ENCODE peak calls at places on chromosomes 13 and 19, in seven cellular contexts. V is Panc1, Z is HCT116, F is transverse colon, Q is endothelial cell of umbilical vein, B is upper lobe of left lung, O is spleen. G is an unnamed sample.

GRCh38 chr13:113981201-113981605 is 7.3 kb upstream of the C13orf46 start:
- DNase-seq in Q (no peak), Z (peak; percentile 78), V (no peak), F (peak; percentile 93), B (peak; percentile 91), O (peak; percentile 68), G (no peak)

GRCh38 chr19:1690570-1691307 is 38.3 kb upstream of the TCF3 start:
- DNase-seq in B (peak; percentile 89), V (no peak), O (no peak), Z (no peak), F (peak; percentile 60), Q (no peak), G (peak; percentile 90)

GRCh38 chr13:43787998-43788397 is 1.2 kb upstream of the ENOX1 start:
- DNase-seq in F (no peak), V (no peak), Z (peak; percentile 18), B (no peak), O (no peak), Q (peak; percentile 16), G (peak; percentile 63)

GRCh38 chr13:82747948-82748347 is 1134.3 kb downstream of the SLITRK1 start:
- DNase-seq in B (no peak), Q (no peak), Z (no peak), V (no peak), O (no peak), F (no peak), G (no peak)

GRCh38 chr19:3821857-3822364 is 35.7 kb upstream of the MATK start:
- DNase-seq in Q (peak; percentile 52), B (peak; percentile 97), Z (peak; percentile 40), V (no peak), O (peak; percentile 96), F (peak; percentile 79), G (peak; percentile 86)

GRCh38 chr13:113045214-113046007 is 60.2 kb upstream of the F7 start:
- DNase-seq in F (no peak), O (no peak), Q (no peak), V (no peak), B (peak; percentile 79), Z (no peak), G (no peak)

GRCh38 chr19:48090281-48090802 is 20.3 kb downstream of the PLA2G4C start:
- DNase-seq in F (no peak), V (no peak), O (no peak), B (no peak), Q (no peak), Z (no peak), G (no peak)

GRCh38 chr13:111345682-111346081 is 25.2 kb downstream of the TEX29 start:
- DNase-seq in O (no peak), V (no peak), B (peak; percentile 51), F (no peak), Z (no peak), Q (no peak), G (no peak)

GRCh38 chr13:54357284-54357933 is 1328.8 kb downstream of the OLFM4 start:
- DNase-seq in V (no peak), F (no peak), B (no peak), Z (no peak), O (no peak), Q (no peak), G (peak; percentile 34)

GRCh38 chr19:15464394-15465385 is at the start of gene RASAL3:
- DNase-seq in O (peak; percentile 92), Z (no peak), V (no peak), B (peak; percentile 53), Q (no peak), F (peak; percentile 60), G (peak; percentile 49)

GRCh38 chr13:110398564-110399507 is 91.8 kb downstream of the COL4A2 start:
- DNase-seq in F (no peak), Z (no peak), B (no peak), Q (no peak), V (no peak), O (no peak), G (no peak)

GRCh38 chr19:42655748-42656147 is 61.0 kb upstream of the CEACAM8 start:
- DNase-seq in Q (no peak), F (no peak), B (no peak), O (no peak), Z (no peak), V (no peak), G (no peak)

GRCh38 chr19:35013047-35013819 is 13.1 kb downstream of the GRAMD1A start:
- DNase-seq in B (peak; percentile 90), Z (no peak), Q (peak; percentile 75), O (peak; percentile 94), V (peak; percentile 32), F (peak; percentile 77), G (peak; percentile 87)

GRCh38 chr13:73421310-73421912 is 362.6 kb downstream of the KLF5 start:
- DNase-seq in O (no peak), F (peak; percentile 68), Z (peak; percentile 92), Q (no peak), V (no peak), B (no peak), G (no peak)

GRCh38 chr13:97116754-97117153 is 105.4 kb upstream of the MBNL2 start:
- DNase-seq in F (no peak), O (no peak), B (no peak), V (no peak), Q (peak; percentile 69), Z (no peak), G (peak; percentile 27)

GRCh38 chr13:28606466-28606865 is 52.5 kb upstream of the POMP start:
- DNase-seq in B (no peak), Z (no peak), Q (no peak), O (no peak), V (no peak), F (no peak), G (no peak)

GRCh38 chr13:48975101-48975925 is at the start of gene FNDC3A:
- DNase-seq in Q (peak; percentile 69), B (no peak), F (peak; percentile 49), Z (peak; percentile 29), V (no peak), O (peak; percentile 96), G (peak; percentile 89)

GRCh38 chr13:26425439-26426358 is 131.8 kb upstream of the WASF3 start:
- DNase-seq in Q (no peak), O (no peak), B (no peak), V (no peak), F (peak; percentile 32), Z (no peak), G (no peak)

GRCh38 chr19:39908803-39909202 is 25.6 kb downstream of the FCGBP start:
- DNase-seq in Q (no peak), Z (no peak), O (no peak), V (no peak), F (no peak), B (no peak), G (no peak)

GRCh38 chr13:107669356-107669755 is 546.0 kb downstream of the LIG4 start:
- DNase-seq in Z (no peak), B (no peak), O (no peak), Q (peak; percentile 14), V (no peak), F (no peak), G (no peak)

GRCh38 chr13:30873519-30873918 is 32.6 kb upstream of the MEDAG start:
- DNase-seq in Q (no peak), F (no peak), Z (no peak), B (no peak), O (no peak), V (no peak), G (no peak)

GRCh38 chr19:4305253-4305612 is 835 bp downstream of the FSD1 start:
- DNase-seq in F (no peak), Z (no peak), Q (no peak), O (no peak), V (no peak), B (no peak), G (peak; percentile 70)

GRCh38 chr13:112658807-112659206 is 31.0 kb upstream of the ATP11A start:
- DNase-seq in O (no peak), F (no peak), Q (no peak), V (no peak), Z (no peak), B (no peak), G (no peak)

GRCh38 chr19:39413269-39413902 is 917 bp downstream of the PLEKHG2 start:
- DNase-seq in Z (no peak), B (peak; percentile 93), O (peak; percentile 91), F (peak; percentile 58), Q (peak; percentile 71), V (no peak), G (peak; percentile 74)

GRCh38 chr13:97262058-97262457 is 39.9 kb downstream of the MBNL2 start:
- DNase-seq in O (no peak), Q (no peak), Z (no peak), V (no peak), B (no peak), F (no peak), G (no peak)

GRCh38 chr19:17405250-17406038 is at the start of gene BST2:
- DNase-seq in B (peak; percentile 56), V (no peak), Z (no peak), O (peak; percentile 86), F (peak; percentile 51), Q (peak; percentile 84), G (peak; percentile 78)

GRCh38 chr13:41065098-41065497 is 3.8 kb downstream of the WBP4 start:
- DNase-seq in Z (no peak), B (no peak), Q (peak; percentile 77), O (no peak), V (no peak), F (no peak), G (no peak)

GRCh38 chr19:39038098-39038497 is 5.7 kb upstream of the FBXO27 start:
- DNase-seq in Z (peak; percentile 37), F (peak; percentile 9), B (no peak), V (no peak), Q (peak; percentile 55), O (no peak), G (peak; percentile 89)

GRCh38 chr19:50556236-50557008 is 11.8 kb downstream of the LRRC4B start:
- DNase-seq in O (peak; percentile 88), F (peak; percentile 71), Q (peak; percentile 67), V (peak; percentile 15), Z (peak; percentile 49), B (peak; percentile 91), G (peak; percentile 98)

GRCh38 chr19:29547981-29548380 is 22.2 kb downstream of the VSTM2B start:
- DNase-seq in O (peak; percentile 56), Z (no peak), V (no peak), B (no peak), F (no peak), Q (no peak), G (no peak)
- TF ChIP-seq POLR2AphosphoS5 in O (no peak), Z (no peak), V (no peak), B (no peak), F (no peak), Q (no peak), G (no peak)

DNA sequence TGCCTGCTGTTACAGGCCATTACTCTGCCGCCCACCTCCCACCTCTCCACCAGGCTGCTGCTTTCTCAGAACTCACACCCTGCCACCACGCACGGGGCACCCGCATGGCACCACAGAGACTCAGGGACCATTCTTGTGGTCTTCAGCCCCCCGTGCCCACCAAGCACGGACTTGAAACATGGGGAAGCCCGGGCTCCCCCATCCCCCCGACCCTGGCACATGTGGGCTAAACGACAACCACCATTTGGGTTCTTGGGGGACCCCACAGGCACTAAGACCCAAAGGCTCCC is 23.1 kb upstream of the TINCR start:
- DNase-seq in F (no peak), O (no peak), V (no peak), Q (no peak), Z (no peak), B (no peak), G (no peak)
- TF ChIP-seq POLR2AphosphoS5 in F (no peak), O (no peak), V (no peak), Q (no peak), Z (no peak), B (no peak), G (no peak)

GRCh38 chr19:6530385-6531162 is at the start of gene TNFSF9:
- DNase-seq in Q (peak; percentile 86), V (no peak), F (peak; percentile 94), Z (peak; percentile 70), B (peak; percentile 99), O (peak; percentile 95), G (peak; percentile 87)
- TF ChIP-seq POLR2AphosphoS5 in Q (peak; percentile 76), V (peak; percentile 80), F (peak; percentile 92), Z (peak; percentile 100), B (peak; percentile 68), O (peak; percentile 95), G (peak; percentile 60)

GRCh38 chr13:50082426-50083283 is 67.4 kb downstream of the KCNRG start:
- DNase-seq in Z (peak; percentile 79), B (peak; percentile 58), O (peak; percentile 93), Q (peak; percentile 83), V (no peak), F (peak; percentile 91), G (peak; percentile 85)
- TF ChIP-seq POLR2AphosphoS5 in Z (no peak), B (no peak), O (peak; percentile 22), Q (no peak), V (no peak), F (peak; percentile 48), G (no peak)

G was measured in GM23338.